ENCODE peak calls at places on chromosomes 7 and 10, in nine cellular contexts. One of them, this sample, is unnamed.

GRCh38 chr10:69428138-69428537 is 11.4 kb upstream of the TACR2 start:
- DNase-seq in tibial artery: no peak
- DNase-seq in dorsolateral prefrontal cortex: no peak
- DNase-seq in substantia nigra: no peak
- DNase-seq in body of pancreas: no peak
- DNase-seq in heart left ventricle: no peak
- DNase-seq in transverse colon: no peak
- DNase-seq in upper lobe of left lung: no peak
- DNase-seq in right cardiac atrium: no peak
- DNase-seq in this sample: no peak

GRCh38 chr7:124720195-124720594 is 45.4 kb downstream of the GPR37 start:
- DNase-seq in tibial artery: no peak
- DNase-seq in dorsolateral prefrontal cortex: no peak
- DNase-seq in substantia nigra: no peak
- DNase-seq in body of pancreas: no peak
- DNase-seq in heart left ventricle: no peak
- DNase-seq in transverse colon: no peak
- DNase-seq in upper lobe of left lung: no peak
- DNase-seq in right cardiac atrium: no peak
- DNase-seq in this sample: no peak

GRCh38 chr7:112448891-112449290 is 1.4 kb upstream of the IFRD1 start:
- DNase-seq in tibial artery: no peak
- DNase-seq in dorsolateral prefrontal cortex: no peak
- DNase-seq in substantia nigra: no peak
- DNase-seq in body of pancreas: no peak
- DNase-seq in heart left ventricle: no peak
- DNase-seq in transverse colon: no peak
- DNase-seq in upper lobe of left lung: no peak
- DNase-seq in right cardiac atrium: no peak
- DNase-seq in this sample: no peak

GRCh38 chr10:17599089-17599488 is 18.1 kb downstream of the HACD1 start:
- DNase-seq in tibial artery: no peak
- DNase-seq in dorsolateral prefrontal cortex: no peak
- DNase-seq in substantia nigra: no peak
- DNase-seq in body of pancreas: no peak
- DNase-seq in heart left ventricle: no peak
- DNase-seq in transverse colon: no peak
- DNase-seq in upper lobe of left lung: no peak
- DNase-seq in right cardiac atrium: no peak
- DNase-seq in this sample: no peak

GRCh38 chr7:105765846-105766245 is 110.6 kb downstream of the ATXN7L1 start:
- DNase-seq in tibial artery: no peak
- DNase-seq in dorsolateral prefrontal cortex: no peak
- DNase-seq in substantia nigra: no peak
- DNase-seq in body of pancreas: no peak
- DNase-seq in heart left ventricle: no peak
- DNase-seq in transverse colon: no peak
- DNase-seq in upper lobe of left lung: no peak
- DNase-seq in right cardiac atrium: no peak
- DNase-seq in this sample: no peak

GRCh38 chr7:2631924-2632716 is at the start of gene TTYH3:
- DNase-seq in tibial artery: no peak
- DNase-seq in dorsolateral prefrontal cortex: no peak
- DNase-seq in substantia nigra: no peak
- DNase-seq in body of pancreas: peak
- DNase-seq in heart left ventricle: no peak
- DNase-seq in transverse colon: no peak
- DNase-seq in upper lobe of left lung: peak
- DNase-seq in right cardiac atrium: no peak
- DNase-seq in this sample: peak

GRCh38 chr7:115478426-115478825 is 552.1 kb downstream of the TFEC start:
- DNase-seq in tibial artery: no peak
- DNase-seq in dorsolateral prefrontal cortex: no peak
- DNase-seq in substantia nigra: no peak
- DNase-seq in body of pancreas: no peak
- DNase-seq in heart left ventricle: no peak
- DNase-seq in transverse colon: no peak
- DNase-seq in upper lobe of left lung: no peak
- DNase-seq in right cardiac atrium: no peak
- DNase-seq in this sample: no peak

GRCh38 chr10:46543379-46544014 is 13.0 kb downstream of the GPRIN2 start:
- DNase-seq in tibial artery: no peak
- DNase-seq in dorsolateral prefrontal cortex: no peak
- DNase-seq in substantia nigra: no peak
- DNase-seq in body of pancreas: peak
- DNase-seq in heart left ventricle: no peak
- DNase-seq in transverse colon: peak
- DNase-seq in upper lobe of left lung: peak
- DNase-seq in right cardiac atrium: peak
- DNase-seq in this sample: peak

GRCh38 chr7:128918266-128918665 is 7.8 kb upstream of the KCP start:
- DNase-seq in tibial artery: peak
- DNase-seq in dorsolateral prefrontal cortex: no peak
- DNase-seq in substantia nigra: no peak
- DNase-seq in body of pancreas: no peak
- DNase-seq in heart left ventricle: no peak
- DNase-seq in transverse colon: no peak
- DNase-seq in upper lobe of left lung: peak
- DNase-seq in right cardiac atrium: no peak
- DNase-seq in this sample: no peak

GRCh38 chr7:131961281-131961680 is 404.9 kb upstream of the PODXL start:
- DNase-seq in tibial artery: no peak
- DNase-seq in dorsolateral prefrontal cortex: no peak
- DNase-seq in substantia nigra: no peak
- DNase-seq in body of pancreas: no peak
- DNase-seq in heart left ventricle: no peak
- DNase-seq in transverse colon: no peak
- DNase-seq in upper lobe of left lung: no peak
- DNase-seq in right cardiac atrium: no peak
- DNase-seq in this sample: no peak

GRCh38 chr10:128324058-128324457 is 197.8 kb upstream of the MKI67 start:
- DNase-seq in tibial artery: no peak
- DNase-seq in dorsolateral prefrontal cortex: no peak
- DNase-seq in substantia nigra: no peak
- DNase-seq in body of pancreas: no peak
- DNase-seq in heart left ventricle: no peak
- DNase-seq in transverse colon: peak
- DNase-seq in upper lobe of left lung: peak
- DNase-seq in right cardiac atrium: peak
- DNase-seq in this sample: no peak

GRCh38 chr10:74255800-74256422 is 104.9 kb downstream of the ADK start:
- DNase-seq in tibial artery: no peak
- DNase-seq in dorsolateral prefrontal cortex: no peak
- DNase-seq in substantia nigra: no peak
- DNase-seq in body of pancreas: no peak
- DNase-seq in heart left ventricle: no peak
- DNase-seq in transverse colon: no peak
- DNase-seq in upper lobe of left lung: no peak
- DNase-seq in right cardiac atrium: no peak
- DNase-seq in this sample: no peak

GRCh38 chr7:151860771-151861170 is 16.1 kb downstream of the PRKAG2 start:
- DNase-seq in tibial artery: no peak
- DNase-seq in dorsolateral prefrontal cortex: no peak
- DNase-seq in substantia nigra: no peak
- DNase-seq in body of pancreas: no peak
- DNase-seq in heart left ventricle: no peak
- DNase-seq in transverse colon: no peak
- DNase-seq in upper lobe of left lung: no peak
- DNase-seq in right cardiac atrium: no peak
- DNase-seq in this sample: peak

GRCh38 chr7:151862606-151863381 is 14.1 kb downstream of the PRKAG2 start:
- DNase-seq in tibial artery: no peak
- DNase-seq in dorsolateral prefrontal cortex: no peak
- DNase-seq in substantia nigra: no peak
- DNase-seq in body of pancreas: no peak
- DNase-seq in heart left ventricle: no peak
- DNase-seq in transverse colon: no peak
- DNase-seq in upper lobe of left lung: no peak
- DNase-seq in right cardiac atrium: no peak
- DNase-seq in this sample: peak

GRCh38 chr7:151863386-151864079 is 13.4 kb downstream of the PRKAG2 start:
- DNase-seq in tibial artery: no peak
- DNase-seq in dorsolateral prefrontal cortex: no peak
- DNase-seq in substantia nigra: no peak
- DNase-seq in body of pancreas: no peak
- DNase-seq in heart left ventricle: no peak
- DNase-seq in transverse colon: no peak
- DNase-seq in upper lobe of left lung: no peak
- DNase-seq in right cardiac atrium: no peak
- DNase-seq in this sample: peak

GRCh38 chr7:151859948-151860685 is 16.8 kb downstream of the PRKAG2 start:
- DNase-seq in tibial artery: no peak
- DNase-seq in dorsolateral prefrontal cortex: no peak
- DNase-seq in substantia nigra: no peak
- DNase-seq in body of pancreas: no peak
- DNase-seq in heart left ventricle: no peak
- DNase-seq in transverse colon: no peak
- DNase-seq in upper lobe of left lung: no peak
- DNase-seq in right cardiac atrium: no peak
- DNase-seq in this sample: peak

GRCh38 chr7:151861881-151862280 is 15.0 kb downstream of the PRKAG2 start:
- DNase-seq in tibial artery: no peak
- DNase-seq in dorsolateral prefrontal cortex: no peak
- DNase-seq in substantia nigra: no peak
- DNase-seq in body of pancreas: no peak
- DNase-seq in heart left ventricle: no peak
- DNase-seq in transverse colon: no peak
- DNase-seq in upper lobe of left lung: no peak
- DNase-seq in right cardiac atrium: no peak
- DNase-seq in this sample: peak
- H3K27ac ChIP-seq in tibial artery: no peak
- H3K27ac ChIP-seq in dorsolateral prefrontal cortex: no peak
- H3K27ac ChIP-seq in substantia nigra: no peak
- H3K27ac ChIP-seq in body of pancreas: no peak
- H3K27ac ChIP-seq in heart left ventricle: no peak
- H3K27ac ChIP-seq in transverse colon: no peak
- H3K27ac ChIP-seq in upper lobe of left lung: no peak
- H3K27ac ChIP-seq in right cardiac atrium: no peak
- H3K27ac ChIP-seq in this sample: no peak

GRCh38 chr7:134693256-134693655 is 46.6 kb downstream of the BPGM start:
- DNase-seq in tibial artery: peak
- DNase-seq in dorsolateral prefrontal cortex: no peak
- DNase-seq in substantia nigra: no peak
- DNase-seq in body of pancreas: no peak
- DNase-seq in heart left ventricle: no peak
- DNase-seq in transverse colon: no peak
- DNase-seq in upper lobe of left lung: no peak
- DNase-seq in right cardiac atrium: no peak
- DNase-seq in this sample: no peak

GRCh38 chr7:134690614-134691504 is 44.2 kb downstream of the BPGM start:
- DNase-seq in tibial artery: peak
- DNase-seq in dorsolateral prefrontal cortex: peak
- DNase-seq in substantia nigra: peak
- DNase-seq in body of pancreas: no peak
- DNase-seq in heart left ventricle: no peak
- DNase-seq in transverse colon: no peak
- DNase-seq in upper lobe of left lung: no peak
- DNase-seq in right cardiac atrium: no peak
- DNase-seq in this sample: no peak

GRCh38 chr7:134694299-134694698 is 47.6 kb downstream of the BPGM start:
- DNase-seq in tibial artery: no peak
- DNase-seq in dorsolateral prefrontal cortex: no peak
- DNase-seq in substantia nigra: no peak
- DNase-seq in body of pancreas: no peak
- DNase-seq in heart left ventricle: no peak
- DNase-seq in transverse colon: no peak
- DNase-seq in upper lobe of left lung: no peak
- DNase-seq in right cardiac atrium: no peak
- DNase-seq in this sample: no peak

GRCh38 chr7:134690016-134690415 is 43.4 kb downstream of the BPGM start:
- DNase-seq in tibial artery: no peak
- DNase-seq in dorsolateral prefrontal cortex: no peak
- DNase-seq in substantia nigra: no peak
- DNase-seq in body of pancreas: no peak
- DNase-seq in heart left ventricle: peak
- DNase-seq in transverse colon: no peak
- DNase-seq in upper lobe of left lung: no peak
- DNase-seq in right cardiac atrium: no peak
- DNase-seq in this sample: no peak

DNA sequence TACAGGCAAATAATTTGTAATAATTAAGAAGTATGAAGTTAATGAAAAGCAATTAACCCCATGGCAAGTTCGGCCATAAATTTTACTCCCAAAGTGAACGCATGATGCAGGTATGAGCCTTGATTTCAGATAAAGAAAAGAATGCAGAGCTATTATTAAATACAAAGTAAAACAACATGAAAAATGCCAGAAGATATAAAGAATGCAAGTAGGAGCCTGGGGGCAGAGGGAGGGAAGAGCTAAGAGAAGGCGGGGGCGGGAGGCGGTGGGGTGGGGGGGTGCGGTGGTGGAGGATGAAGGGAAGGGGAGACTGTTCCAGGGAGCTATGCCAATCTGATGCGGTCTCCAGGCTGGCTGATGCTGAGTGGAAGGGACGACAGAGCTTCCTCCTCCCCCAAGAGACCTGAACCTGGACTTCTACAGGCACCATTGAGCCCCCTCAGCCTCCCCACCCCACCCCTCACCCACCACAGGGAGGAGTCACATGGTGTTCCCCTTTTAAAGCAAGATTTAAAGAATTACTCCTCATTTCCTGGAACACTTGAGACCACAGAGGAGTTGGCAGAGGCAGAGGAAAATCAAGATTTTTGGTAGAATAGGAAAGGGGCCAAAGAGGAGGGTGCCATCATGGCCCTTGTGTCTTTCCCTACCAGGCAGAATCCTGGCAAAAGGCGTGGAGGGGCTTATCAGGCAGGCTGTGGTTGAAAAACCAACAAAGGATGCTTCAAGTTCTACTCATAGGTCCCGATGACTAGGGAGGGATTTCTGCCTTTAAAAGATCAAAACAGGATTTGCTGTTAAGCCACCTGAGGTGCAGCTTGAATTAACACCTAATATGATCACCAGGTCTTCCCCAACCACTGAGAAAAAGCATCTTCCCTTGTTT is 45.4 kb downstream of the BPGM start:
- DNase-seq in tibial artery: peak
- DNase-seq in dorsolateral prefrontal cortex: no peak
- DNase-seq in substantia nigra: no peak
- DNase-seq in body of pancreas: no peak
- DNase-seq in heart left ventricle: no peak
- DNase-seq in transverse colon: no peak
- DNase-seq in upper lobe of left lung: no peak
- DNase-seq in right cardiac atrium: no peak
- DNase-seq in this sample: peak
- H3K27ac ChIP-seq in tibial artery: peak
- H3K27ac ChIP-seq in dorsolateral prefrontal cortex: no peak
- H3K27ac ChIP-seq in substantia nigra: no peak
- H3K27ac ChIP-seq in body of pancreas: no peak
- H3K27ac ChIP-seq in heart left ventricle: no peak
- H3K27ac ChIP-seq in transverse colon: peak
- H3K27ac ChIP-seq in upper lobe of left lung: no peak
- H3K27ac ChIP-seq in right cardiac atrium: peak
- H3K27ac ChIP-seq in this sample: peak

GRCh38 chr10:3853547-3853989 is 68.6 kb upstream of the KLF6 start:
- DNase-seq in tibial artery: no peak
- DNase-seq in dorsolateral prefrontal cortex: no peak
- DNase-seq in substantia nigra: no peak
- DNase-seq in body of pancreas: peak
- DNase-seq in heart left ventricle: no peak
- DNase-seq in transverse colon: peak
- DNase-seq in upper lobe of left lung: peak
- DNase-seq in right cardiac atrium: no peak
- DNase-seq in this sample: no peak
- H3K27ac ChIP-seq in tibial artery: peak
- H3K27ac ChIP-seq in dorsolateral prefrontal cortex: no peak
- H3K27ac ChIP-seq in substantia nigra: no peak
- H3K27ac ChIP-seq in body of pancreas: peak
- H3K27ac ChIP-seq in heart left ventricle: peak
- H3K27ac ChIP-seq in transverse colon: peak
- H3K27ac ChIP-seq in upper lobe of left lung: peak
- H3K27ac ChIP-seq in right cardiac atrium: no peak
- H3K27ac ChIP-seq in this sample: peak

GRCh38 chr7:114419441-114420107 is 5.0 kb downstream of the FOXP2 start:
- DNase-seq in tibial artery: no peak
- DNase-seq in dorsolateral prefrontal cortex: no peak
- DNase-seq in substantia nigra: no peak
- DNase-seq in body of pancreas: no peak
- DNase-seq in heart left ventricle: no peak
- DNase-seq in transverse colon: no peak
- DNase-seq in upper lobe of left lung: no peak
- DNase-seq in right cardiac atrium: no peak
- DNase-seq in this sample: no peak
- H3K27ac ChIP-seq in tibial artery: no peak
- H3K27ac ChIP-seq in dorsolateral prefrontal cortex: no peak
- H3K27ac ChIP-seq in substantia nigra: no peak
- H3K27ac ChIP-seq in body of pancreas: no peak
- H3K27ac ChIP-seq in heart left ventricle: no peak
- H3K27ac ChIP-seq in transverse colon: peak
- H3K27ac ChIP-seq in upper lobe of left lung: no peak
- H3K27ac ChIP-seq in right cardiac atrium: no peak
- H3K27ac ChIP-seq in this sample: no peak

This sample was measured in kidney.